ENCODE peak calls at places on chromosomes 3 and 15, in ten cellular contexts. I is esophagus muscularis mucosa; X is brain microvascular endothelial cell; C is retina; M is fibroblast of the aortic adventitia; E is NCI-H2081; L is ovary; A is GM19239; Q is amygdala; K is activated T-cell treated with anti-CD3 and anti-CD28 coated beads, Interleukin-2, amount 50 U/mL, for 72 hours. P is an unnamed sample.

GRCh38 chr15:75661041-75661778 is 13.5 kb downstream of the SNX33 start:
- DNase-seq in I (peak; percentile 96), X (peak; percentile 92), C (no peak), M (peak; percentile 95), E (no peak), L (peak; percentile 86), A (no peak), Q (peak; percentile 59), K (no peak), P (no peak)

GRCh38 chr15:56244811-56245576 is 1.3 kb upstream of the RFX7 start:
- DNase-seq in I (no peak), X (peak; percentile 5), C (peak; percentile 43), M (peak; percentile 47), E (peak; percentile 17), L (peak; percentile 30), A (no peak), Q (peak; percentile 14), K (peak; percentile 38), P (peak; percentile 76)

GRCh38 chr3:133926736-133927542 is 31.3 kb upstream of the RAB6B start:
- DNase-seq in I (peak; percentile 89), X (no peak), C (peak; percentile 74), M (no peak), E (no peak), L (no peak), A (no peak), Q (peak; percentile 27), K (no peak), P (no peak)

GRCh38 chr3:182837855-182838454 is 44.7 kb downstream of the ATP11B start:
- DNase-seq in I (no peak), X (no peak), C (no peak), M (peak; percentile 67), E (no peak), L (no peak), A (no peak), Q (no peak), K (no peak), P (no peak)

GRCh38 chr3:151112731-151113130 is 27.3 kb downstream of the MED12L start:
- DNase-seq in I (no peak), X (no peak), C (no peak), M (no peak), E (no peak), L (no peak), A (no peak), Q (no peak), K (no peak), P (no peak)

GRCh38 chr3:13880811-13881156 is 913 bp upstream of the WNT7A start:
- DNase-seq in I (no peak), X (no peak), C (no peak), M (no peak), E (no peak), L (no peak), A (no peak), Q (no peak), K (no peak), P (no peak)

GRCh38 chr15:48395532-48396011 is 64.3 kb downstream of the DUT start:
- DNase-seq in I (no peak), X (no peak), C (peak; percentile 14), M (peak; percentile 92), E (no peak), L (no peak), A (no peak), Q (no peak), K (no peak), P (no peak)

GRCh38 chr15:82122754-82123400 is 77.1 kb upstream of the MEX3B start:
- DNase-seq in I (no peak), X (peak; percentile 99), C (no peak), M (peak; percentile 97), E (no peak), L (peak; percentile 75), A (no peak), Q (no peak), K (no peak), P (no peak)

GRCh38 chr15:71386448-71387236 is 271.4 kb downstream of the THSD4 start:
- DNase-seq in I (no peak), X (no peak), C (no peak), M (no peak), E (peak; percentile 24), L (no peak), A (no peak), Q (no peak), K (no peak), P (no peak)

GRCh38 chr3:46420931-46421330 is 13.9 kb downstream of the CCRL2 start:
- DNase-seq in I (no peak), X (no peak), C (no peak), M (no peak), E (no peak), L (no peak), A (no peak), Q (no peak), K (no peak), P (no peak)

GRCh38 chr15:54640874-54641273 is 555.9 kb downstream of the RSL24D1 start:
- DNase-seq in I (no peak), X (no peak), C (no peak), M (no peak), E (no peak), L (no peak), A (no peak), Q (no peak), K (no peak), P (no peak)